ENCODE peak calls at places on chromosome 7, in five cellular contexts. P is 8988T, J is amniotic epithelial cell, Z is EL, R is Kasumi-1. F is an unnamed sample.

GRCh38 chr7:155524018-155524556 is 22.3 kb downstream of the CNPY1 start:
- DNase-seq in P (no peak), Z (no peak), R (no peak), J (no peak), F (no peak)

GRCh38 chr7:93717217-93717900 is 142.8 kb upstream of the CALCR start:
- DNase-seq in R (no peak), P (no peak), Z (no peak), J (peak), F (peak)

GRCh38 chr7:130700760-130701159 is 14.4 kb upstream of the TSGA13 start:
- DNase-seq in J (no peak), Z (no peak), R (no peak), P (no peak), F (no peak)

GRCh38 chr7:144606231-144606630 is 202.7 kb upstream of the NOBOX start:
- DNase-seq in Z (no peak), P (no peak), J (peak), R (no peak), F (peak)

GRCh38 chr7:46775776-46776175 is 806.1 kb downstream of the TNS3 start:
- DNase-seq in J (peak), Z (no peak), R (no peak), P (no peak), F (peak)

GRCh38 chr7:7146837-7147236 is 35.5 kb upstream of the C1GALT1 start:
- DNase-seq in J (no peak), P (no peak), R (peak), Z (no peak), F (no peak)

GRCh38 chr7:42315631-42316030 is 78.6 kb upstream of the GLI3 start:
- DNase-seq in R (no peak), P (no peak), J (peak), Z (peak), F (peak)

GRCh38 chr7:114539575-114539974 is 125.0 kb downstream of the FOXP2 start:
- DNase-seq in Z (peak), R (peak), J (peak), P (no peak), F (peak)

GRCh38 chr7:70744414-70744942 is 387.5 kb upstream of the GALNT17 start:
- DNase-seq in P (no peak), Z (no peak), R (no peak), J (no peak), F (no peak)

GRCh38 chr7:134619627-134620331 is 26.9 kb upstream of the BPGM start:
- DNase-seq in J (peak), Z (peak), P (no peak), R (no peak), F (peak)

GRCh38 chr7:150514748-150515222 is at the start of gene GIMAP7:
- DNase-seq in J (no peak), Z (no peak), R (no peak), P (no peak), F (no peak)

GRCh38 chr7:11846311-11846710 is 14.3 kb upstream of the THSD7A start:
- DNase-seq in Z (no peak), J (peak), R (no peak), P (no peak), F (peak)

GRCh38 chr7:45580053-45580872 is 6.1 kb downstream of the ADCY1 start:
- DNase-seq in Z (no peak), R (no peak), P (no peak), J (no peak), F (peak)

GRCh38 chr7:999149-999883 is 16.3 kb downstream of the CYP2W1 start:
- DNase-seq in P (no peak), J (no peak), R (no peak), Z (no peak), F (no peak)

GRCh38 chr7:150994141-150994837 is 3.5 kb downstream of the NOS3 start:
- DNase-seq in P (no peak), Z (no peak), J (no peak), R (peak), F (no peak)

GRCh38 chr7:33836797-33837355 is 68.5 kb upstream of the BMPER start:
- DNase-seq in J (peak), P (no peak), Z (no peak), R (no peak), F (no peak)

GRCh38 chr7:101164071-101164840 is 1.1 kb downstream of the VGF start:
- DNase-seq in R (no peak), Z (peak), J (peak), P (no peak), F (peak)

GRCh38 chr7:106737202-106737562 is 76.2 kb upstream of the CCDC71L start:
- DNase-seq in P (no peak), R (peak), Z (peak), J (peak), F (peak)

GRCh38 chr7:47779341-47779771 is 168.9 kb downstream of the PKD1L1 start:
- DNase-seq in Z (no peak), R (no peak), P (no peak), J (peak), F (no peak)

GRCh38 chr7:23369100-23369499 is 70.0 kb downstream of the MALSU1 start:
- DNase-seq in P (no peak), J (no peak), R (no peak), Z (no peak), F (no peak)

GRCh38 chr7:130902755-130903357 is 168.8 kb upstream of the KLF14 start:
- DNase-seq in P (no peak), Z (no peak), J (no peak), R (no peak), F (no peak)

GRCh38 chr7:70726951-70727378 is 405.0 kb upstream of the GALNT17 start:
- DNase-seq in Z (no peak), J (no peak), P (no peak), R (no peak), F (no peak)

GRCh38 chr7:73901823-73902597 is 41.1 kb downstream of the TMEM270 start:
- DNase-seq in J (no peak), P (no peak), Z (no peak), R (no peak), F (no peak)

GRCh38 chr7:48183370-48183743 is 12.1 kb downstream of the ABCA13 start:
- DNase-seq in J (peak), Z (no peak), P (no peak), R (no peak), F (no peak)

GRCh38 chr7:17781491-17782215 is 158.6 kb downstream of the SNX13 start:
- DNase-seq in P (no peak), R (no peak), J (peak), Z (peak), F (peak)

GRCh38 chr7:157841757-157842390 is 505.1 kb downstream of the DNAJB6 start:
- DNase-seq in R (no peak), Z (no peak), J (no peak), P (no peak), F (no peak)

GRCh38 chr7:151575471-151575870 is 55.8 kb upstream of the RHEB start:
- DNase-seq in P (no peak), Z (no peak), R (no peak), J (no peak), F (no peak)

GRCh38 chr7:157568785-157569584 is 232.2 kb downstream of the DNAJB6 start:
- DNase-seq in Z (peak), P (no peak), J (no peak), R (no peak), F (peak)

GRCh38 chr7:8274589-8274988 is 12.6 kb upstream of the ICA1 start:
- DNase-seq in P (no peak), R (no peak), Z (no peak), J (peak), F (peak)

GRCh38 chr7:102912742-102913141 is at the start of gene LRRC17:
- DNase-seq in P (no peak), Z (peak), R (peak), J (no peak), F (peak)

GRCh38 chr7:128119036-128119435 is 87.8 kb upstream of the LRRC4 start:
- DNase-seq in Z (no peak), P (no peak), J (no peak), R (no peak), F (no peak)

GRCh38 chr7:73852500-73852899 is 8.5 kb upstream of the TMEM270 start:
- DNase-seq in Z (no peak), R (no peak), P (no peak), J (peak), F (no peak)

GRCh38 chr7:29723599-29723998 is 82.7 kb upstream of the WIPF3 start:
- DNase-seq in Z (no peak), P (no peak), J (peak), R (no peak), F (peak)

GRCh38 chr7:40716052-40716451 is 581.2 kb downstream of the SUGCT start:
- DNase-seq in J (peak), Z (peak), R (no peak), P (no peak), F (peak)

F was measured in iris pigment epithelial cell.